ENCODE peak calls at places on chromosomes 7 and 10, in nine cellular contexts. One of them, this sample, is unnamed.

GRCh38 chr10:4120454-4120853 is 335.4 kb upstream of the KLF6 start:
- DNase-seq in NCI-H1436: no peak
- DNase-seq in NCI-H226: no peak
- DNase-seq in posterior cingulate gyrus: no peak
- DNase-seq in astrocyte of the cerebellum: no peak
- DNase-seq in cerebellar cortex: no peak
- DNase-seq in iPS DF 6.9: no peak
- DNase-seq in fibroblast of villous mesenchyme: no peak
- DNase-seq in T-cell: no peak
- DNase-seq in this sample: no peak

GRCh38 chr7:148505955-148506354 is 84.6 kb upstream of the C7orf33 start:
- DNase-seq in NCI-H1436: no peak
- DNase-seq in NCI-H226: no peak
- DNase-seq in posterior cingulate gyrus: no peak
- DNase-seq in astrocyte of the cerebellum: no peak
- DNase-seq in cerebellar cortex: no peak
- DNase-seq in iPS DF 6.9: no peak
- DNase-seq in fibroblast of villous mesenchyme: no peak
- DNase-seq in T-cell: no peak
- DNase-seq in this sample: no peak

GRCh38 chr7:100673942-100674431 is 447 bp downstream of the GNB2 start:
- DNase-seq in NCI-H1436: no peak
- DNase-seq in NCI-H226: no peak
- DNase-seq in posterior cingulate gyrus: peak
- DNase-seq in astrocyte of the cerebellum: no peak
- DNase-seq in cerebellar cortex: no peak
- DNase-seq in iPS DF 6.9: no peak
- DNase-seq in fibroblast of villous mesenchyme: peak
- DNase-seq in T-cell: peak
- DNase-seq in this sample: no peak

GRCh38 chr10:24493168-24493567 is 230.5 kb downstream of the ARHGAP21 start:
- DNase-seq in NCI-H1436: no peak
- DNase-seq in NCI-H226: no peak
- DNase-seq in posterior cingulate gyrus: no peak
- DNase-seq in astrocyte of the cerebellum: no peak
- DNase-seq in cerebellar cortex: no peak
- DNase-seq in iPS DF 6.9: no peak
- DNase-seq in fibroblast of villous mesenchyme: no peak
- DNase-seq in T-cell: no peak
- DNase-seq in this sample: no peak

GRCh38 chr7:47453093-47454056 is 128.5 kb downstream of the TNS3 start:
- DNase-seq in NCI-H1436: no peak
- DNase-seq in NCI-H226: peak
- DNase-seq in posterior cingulate gyrus: no peak
- DNase-seq in astrocyte of the cerebellum: no peak
- DNase-seq in cerebellar cortex: peak
- DNase-seq in iPS DF 6.9: no peak
- DNase-seq in fibroblast of villous mesenchyme: peak
- DNase-seq in T-cell: no peak
- DNase-seq in this sample: peak

GRCh38 chr10:102731222-102731800 is 12.4 kb upstream of the WBP1L start:
- DNase-seq in NCI-H1436: no peak
- DNase-seq in NCI-H226: no peak
- DNase-seq in posterior cingulate gyrus: no peak
- DNase-seq in astrocyte of the cerebellum: no peak
- DNase-seq in cerebellar cortex: no peak
- DNase-seq in iPS DF 6.9: no peak
- DNase-seq in fibroblast of villous mesenchyme: no peak
- DNase-seq in T-cell: no peak
- DNase-seq in this sample: no peak

GRCh38 chr7:50637725-50638643 is 72.8 kb upstream of the DDC start:
- DNase-seq in NCI-H1436: no peak
- DNase-seq in NCI-H226: no peak
- DNase-seq in posterior cingulate gyrus: no peak
- DNase-seq in astrocyte of the cerebellum: no peak
- DNase-seq in cerebellar cortex: no peak
- DNase-seq in iPS DF 6.9: no peak
- DNase-seq in fibroblast of villous mesenchyme: peak
- DNase-seq in T-cell: no peak
- DNase-seq in this sample: no peak

GRCh38 chr10:36462194-36462593 is 663.2 kb upstream of the ANKRD30A start:
- DNase-seq in NCI-H1436: no peak
- DNase-seq in NCI-H226: peak
- DNase-seq in posterior cingulate gyrus: no peak
- DNase-seq in astrocyte of the cerebellum: no peak
- DNase-seq in cerebellar cortex: no peak
- DNase-seq in iPS DF 6.9: no peak
- DNase-seq in fibroblast of villous mesenchyme: peak
- DNase-seq in T-cell: no peak
- DNase-seq in this sample: peak

GRCh38 chr10:43078175-43078985 is 1.5 kb downstream of the RET start:
- DNase-seq in NCI-H1436: no peak
- DNase-seq in NCI-H226: no peak
- DNase-seq in posterior cingulate gyrus: no peak
- DNase-seq in astrocyte of the cerebellum: no peak
- DNase-seq in cerebellar cortex: peak
- DNase-seq in iPS DF 6.9: no peak
- DNase-seq in fibroblast of villous mesenchyme: no peak
- DNase-seq in T-cell: no peak
- DNase-seq in this sample: no peak

GRCh38 chr7:114414151-114415053 is at the start of gene FOXP2:
- DNase-seq in NCI-H1436: peak
- DNase-seq in NCI-H226: no peak
- DNase-seq in posterior cingulate gyrus: no peak
- DNase-seq in astrocyte of the cerebellum: peak
- DNase-seq in cerebellar cortex: no peak
- DNase-seq in iPS DF 6.9: no peak
- DNase-seq in fibroblast of villous mesenchyme: peak
- DNase-seq in T-cell: no peak
- DNase-seq in this sample: no peak

GRCh38 chr7:7209412-7210050 is 27.2 kb downstream of the C1GALT1 start:
- DNase-seq in NCI-H1436: no peak
- DNase-seq in NCI-H226: peak
- DNase-seq in posterior cingulate gyrus: no peak
- DNase-seq in astrocyte of the cerebellum: no peak
- DNase-seq in cerebellar cortex: no peak
- DNase-seq in iPS DF 6.9: no peak
- DNase-seq in fibroblast of villous mesenchyme: no peak
- DNase-seq in T-cell: no peak
- DNase-seq in this sample: no peak

GRCh38 chr7:45585628-45586027 is 11.5 kb downstream of the ADCY1 start:
- DNase-seq in NCI-H1436: no peak
- DNase-seq in NCI-H226: no peak
- DNase-seq in posterior cingulate gyrus: no peak
- DNase-seq in astrocyte of the cerebellum: no peak
- DNase-seq in cerebellar cortex: no peak
- DNase-seq in iPS DF 6.9: no peak
- DNase-seq in fibroblast of villous mesenchyme: no peak
- DNase-seq in T-cell: no peak
- DNase-seq in this sample: no peak

GRCh38 chr10:15167411-15168295 is 840 bp downstream of the NMT2 start:
- DNase-seq in NCI-H1436: no peak
- DNase-seq in NCI-H226: peak
- DNase-seq in posterior cingulate gyrus: peak
- DNase-seq in astrocyte of the cerebellum: no peak
- DNase-seq in cerebellar cortex: peak
- DNase-seq in iPS DF 6.9: peak
- DNase-seq in fibroblast of villous mesenchyme: peak
- DNase-seq in T-cell: peak
- DNase-seq in this sample: no peak

GRCh38 chr10:36647540-36647939 is 477.9 kb upstream of the ANKRD30A start:
- DNase-seq in NCI-H1436: no peak
- DNase-seq in NCI-H226: no peak
- DNase-seq in posterior cingulate gyrus: no peak
- DNase-seq in astrocyte of the cerebellum: no peak
- DNase-seq in cerebellar cortex: no peak
- DNase-seq in iPS DF 6.9: no peak
- DNase-seq in fibroblast of villous mesenchyme: no peak
- DNase-seq in T-cell: no peak
- DNase-seq in this sample: no peak

GRCh38 chr7:57328963-57329362 is 121.0 kb upstream of the ZNF716 start:
- DNase-seq in NCI-H1436: no peak
- DNase-seq in NCI-H226: no peak
- DNase-seq in posterior cingulate gyrus: no peak
- DNase-seq in astrocyte of the cerebellum: no peak
- DNase-seq in cerebellar cortex: no peak
- DNase-seq in iPS DF 6.9: no peak
- DNase-seq in fibroblast of villous mesenchyme: no peak
- DNase-seq in T-cell: no peak
- DNase-seq in this sample: no peak

GRCh38 chr7:100545636-100546128 is 6.7 kb downstream of the AGFG2 start:
- DNase-seq in NCI-H1436: no peak
- DNase-seq in NCI-H226: peak
- DNase-seq in posterior cingulate gyrus: no peak
- DNase-seq in astrocyte of the cerebellum: peak
- DNase-seq in cerebellar cortex: peak
- DNase-seq in iPS DF 6.9: no peak
- DNase-seq in fibroblast of villous mesenchyme: peak
- DNase-seq in T-cell: no peak
- DNase-seq in this sample: peak

GRCh38 chr10:102726274-102726673 is 11.8 kb downstream of the SFXN2 start:
- DNase-seq in NCI-H1436: no peak
- DNase-seq in NCI-H226: peak
- DNase-seq in posterior cingulate gyrus: no peak
- DNase-seq in astrocyte of the cerebellum: no peak
- DNase-seq in cerebellar cortex: no peak
- DNase-seq in iPS DF 6.9: no peak
- DNase-seq in fibroblast of villous mesenchyme: no peak
- DNase-seq in T-cell: no peak
- DNase-seq in this sample: no peak

GRCh38 chr7:50798126-50798525 is 15.4 kb upstream of the GRB10 start:
- DNase-seq in NCI-H1436: no peak
- DNase-seq in NCI-H226: no peak
- DNase-seq in posterior cingulate gyrus: no peak
- DNase-seq in astrocyte of the cerebellum: no peak
- DNase-seq in cerebellar cortex: no peak
- DNase-seq in iPS DF 6.9: no peak
- DNase-seq in fibroblast of villous mesenchyme: no peak
- DNase-seq in T-cell: no peak
- DNase-seq in this sample: no peak